ENCODE peak calls at places on chromosomes 13 and 19, in nine cellular contexts. Y, C, G, P, F, Z, H, T and L are unnamed samples.

GRCh38 chr13:96172066-96172465 is 82.2 kb downstream of the HS6ST3 start:
- DNase-seq in Y (no peak), C (no peak), G (no peak), P (no peak), F (no peak), Z (no peak), H (no peak), T (no peak), L (no peak)

GRCh38 chr13:49443327-49443688 is 556 bp downstream of the CAB39L start:
- DNase-seq in Y (no peak), C (no peak), G (no peak), P (no peak), F (peak), Z (no peak), H (no peak), T (no peak), L (no peak)

GRCh38 chr13:23656637-23657036 is 86.4 kb downstream of the TNFRSF19 start:
- DNase-seq in Y (no peak), C (no peak), G (no peak), P (no peak), F (peak), Z (no peak), H (no peak), T (no peak), L (no peak)

GRCh38 chr19:35351441-35352176 is 3.9 kb downstream of the FFAR1 start:
- DNase-seq in Y (no peak), C (no peak), G (no peak), P (no peak), F (no peak), Z (no peak), H (no peak), T (no peak), L (no peak)

GRCh38 chr13:113956571-113956970 is 17.3 kb downstream of the C13orf46 start:
- DNase-seq in Y (no peak), C (no peak), G (no peak), P (no peak), F (no peak), Z (no peak), H (no peak), T (peak), L (no peak)

GRCh38 chr19:15144046-15144646 is 36.9 kb downstream of the SYDE1 start:
- DNase-seq in Y (no peak), C (no peak), G (no peak), P (no peak), F (no peak), Z (no peak), H (no peak), T (no peak), L (peak)

GRCh38 chr13:80577951-80578670 is 237.2 kb upstream of the SPRY2 start:
- DNase-seq in Y (no peak), C (no peak), G (no peak), P (peak), F (no peak), Z (no peak), H (no peak), T (no peak), L (no peak)

GRCh38 chr13:70960841-70961443 is 852.7 kb upstream of the KLHL1 start:
- DNase-seq in Y (no peak), C (no peak), G (no peak), P (no peak), F (peak), Z (peak), H (no peak), T (no peak), L (peak)

GRCh38 chr19:32676186-32676894 is 692 bp downstream of the RGS9BP start:
- DNase-seq in Y (no peak), C (peak), G (peak), P (no peak), F (no peak), Z (no peak), H (peak), T (peak), L (no peak)

GRCh38 chr13:29909975-29910674 is 59.7 kb upstream of the UBL3 start:
- DNase-seq in Y (no peak), C (no peak), G (no peak), P (no peak), F (peak), Z (no peak), H (no peak), T (no peak), L (peak)

GRCh38 chr19:55467236-55468053 is 2.9 kb upstream of the C19orf85 start:
- DNase-seq in Y (peak), C (peak), G (peak), P (peak), F (peak), Z (peak), H (peak), T (peak), L (peak)

GRCh38 chr13:33953203-33953602 is 135.3 kb downstream of the RFC3 start:
- DNase-seq in Y (no peak), C (no peak), G (no peak), P (no peak), F (peak), Z (no peak), H (no peak), T (no peak), L (peak)

GRCh38 chr13:106318941-106319411 is 216.5 kb downstream of the EFNB2 start:
- DNase-seq in Y (no peak), C (no peak), G (no peak), P (no peak), F (peak), Z (no peak), H (no peak), T (no peak), L (peak)

GRCh38 chr13:91406619-91407018 is 8.2 kb downstream of the GPC5 start:
- DNase-seq in Y (no peak), C (no peak), G (no peak), P (no peak), F (peak), Z (peak), H (no peak), T (no peak), L (peak)

GRCh38 chr13:77470986-77471385 is 64.5 kb upstream of the SCEL start:
- DNase-seq in Y (no peak), C (no peak), G (no peak), P (no peak), F (no peak), Z (no peak), H (no peak), T (no peak), L (no peak)

GRCh38 chr19:6423499-6424189 is 967 bp downstream of the KHSRP start:
- DNase-seq in Y (peak), C (no peak), G (peak), P (no peak), F (peak), Z (peak), H (no peak), T (no peak), L (peak)

GRCh38 chr13:42924290-42924803 is 67.7 kb downstream of the EPSTI1 start:
- DNase-seq in Y (no peak), C (no peak), G (no peak), P (no peak), F (no peak), Z (no peak), H (no peak), T (no peak), L (no peak)

GRCh38 chr13:73989244-73989843 is 144.9 kb downstream of the KLF12 start:
- DNase-seq in Y (no peak), C (no peak), G (no peak), P (no peak), F (no peak), Z (no peak), H (no peak), T (no peak), L (no peak)

GRCh38 chr19:46494115-46494935 is 1.3 kb downstream of the PNMA8B start:
- DNase-seq in Y (no peak), C (no peak), G (no peak), P (peak), F (no peak), Z (no peak), H (no peak), T (no peak), L (no peak)

GRCh38 chr13:44281252-44282000 is 92.2 kb upstream of the SERP2 start:
- DNase-seq in Y (no peak), C (no peak), G (no peak), P (no peak), F (no peak), Z (no peak), H (no peak), T (no peak), L (no peak)

GRCh38 chr19:33953023-33953422 is 156.4 kb downstream of the KCTD15 start:
- DNase-seq in Y (no peak), C (no peak), G (no peak), P (no peak), F (no peak), Z (no peak), H (no peak), T (no peak), L (no peak)

GRCh38 chr13:110346661-110347067 is 39.6 kb downstream of the COL4A2 start:
- DNase-seq in Y (no peak), C (no peak), G (no peak), P (no peak), F (no peak), Z (no peak), H (no peak), T (no peak), L (no peak)